ENCODE peak calls at places on chromosomes 5 and 9, in four cellular contexts. V, E, R and Y are unnamed samples.

GRCh38 chr9:120392711-120393110 is 187.3 kb downstream of the CDK5RAP2 start:
- DNase-seq in V (no peak), E (no peak), R (no peak), Y (no peak)

GRCh38 chr9:128992995-128993394 is 35.1 kb downstream of the SH3GLB2 start:
- DNase-seq in V (no peak), E (no peak), R (peak), Y (no peak)

GRCh38 chr9:70945301-70945700 is 176.1 kb downstream of the TRPM3 start:
- DNase-seq in V (no peak), E (no peak), R (no peak), Y (no peak)

GRCh38 chr9:127693697-127694096 is 13.1 kb upstream of the CFAP157 start:
- DNase-seq in V (no peak), E (no peak), R (no peak), Y (no peak)

GRCh38 chr5:111072949-111073682 is 1.6 kb downstream of the TSLP start:
- DNase-seq in V (peak), E (no peak), R (peak), Y (peak)

GRCh38 chr9:120970249-120970648 is 43.7 kb upstream of the TRAF1 start:
- DNase-seq in V (no peak), E (no peak), R (no peak), Y (peak)

GRCh38 chr5:72814864-72815263 is 1.6 kb upstream of the TNPO1 start:
- DNase-seq in V (no peak), E (no peak), R (no peak), Y (no peak)

GRCh38 chr9:93949694-93950449 is 5.3 kb downstream of the BARX1 start:
- DNase-seq in V (no peak), E (no peak), R (no peak), Y (no peak)

GRCh38 chr5:160134332-160134731 is 15.1 kb upstream of the PWWP2A start:
- DNase-seq in V (no peak), E (no peak), R (no peak), Y (no peak)

GRCh38 chr9:108775901-108776306 is 79.9 kb downstream of the ACTL7B start:
- DNase-seq in V (no peak), E (no peak), R (no peak), Y (no peak)

GRCh38 chr5:179819296-179820126 is 1.2 kb upstream of the SQSTM1 start:
- DNase-seq in V (peak), E (no peak), R (peak), Y (no peak)

GRCh38 chr5:90802695-90803317 is 244.2 kb downstream of the ADGRV1 start:
- DNase-seq in V (no peak), E (no peak), R (peak), Y (no peak)

GRCh38 chr9:35102465-35102768 is 514 bp downstream of the STOML2 start:
- DNase-seq in V (peak), E (no peak), R (no peak), Y (no peak)

GRCh38 chr9:107952773-107953172 is 463.2 kb upstream of the KLF4 start:
- DNase-seq in V (no peak), E (no peak), R (no peak), Y (no peak)

GRCh38 chr9:72800326-72800994 is 152.4 kb downstream of the ALDH1A1 start:
- DNase-seq in V (no peak), E (no peak), R (no peak), Y (no peak)

GRCh38 chr9:136010615-136011341 is 49.6 kb upstream of the UBAC1 start:
- DNase-seq in V (peak), E (no peak), R (no peak), Y (no peak)

GRCh38 chr9:69357030-69357853 is 32.2 kb downstream of the ENTREP1 start:
- DNase-seq in V (no peak), E (no peak), R (no peak), Y (no peak)
- H3K27ac ChIP-seq in V (no peak), E (no peak), R (no peak), Y (peak)

GRCh38 chr5:176537608-176538504 is 654 bp upstream of the RNF44 start:
- DNase-seq in V (peak), E (peak), R (peak), Y (peak)
- TF ChIP-seq POLR2AphosphoS5 in V (peak), E (peak), R (no peak), Y (peak)

GRCh38 chr5:116864157-116864837 is 289.7 kb upstream of the SEMA6A start:
- DNase-seq in V (no peak), E (peak), R (no peak), Y (no peak)
- H3K4me3 ChIP-seq in V (no peak), E (no peak), R (no peak), Y (no peak)

GRCh38 chr5:96053063-96053735 is 91.5 kb upstream of the ELL2 start:
- DNase-seq in V (no peak), E (no peak), R (no peak), Y (no peak)

GRCh38 chr5:96051401-96051830 is 89.8 kb upstream of the ELL2 start:
- DNase-seq in V (no peak), E (no peak), R (no peak), Y (no peak)

GRCh38 chr5:96058084-96058483 is 96.4 kb upstream of the ELL2 start:
- DNase-seq in V (no peak), E (no peak), R (no peak), Y (no peak)

GRCh38 chr5:96052374-96052773 is 90.7 kb upstream of the ELL2 start:
- DNase-seq in V (no peak), E (no peak), R (no peak), Y (no peak)

DNA sequence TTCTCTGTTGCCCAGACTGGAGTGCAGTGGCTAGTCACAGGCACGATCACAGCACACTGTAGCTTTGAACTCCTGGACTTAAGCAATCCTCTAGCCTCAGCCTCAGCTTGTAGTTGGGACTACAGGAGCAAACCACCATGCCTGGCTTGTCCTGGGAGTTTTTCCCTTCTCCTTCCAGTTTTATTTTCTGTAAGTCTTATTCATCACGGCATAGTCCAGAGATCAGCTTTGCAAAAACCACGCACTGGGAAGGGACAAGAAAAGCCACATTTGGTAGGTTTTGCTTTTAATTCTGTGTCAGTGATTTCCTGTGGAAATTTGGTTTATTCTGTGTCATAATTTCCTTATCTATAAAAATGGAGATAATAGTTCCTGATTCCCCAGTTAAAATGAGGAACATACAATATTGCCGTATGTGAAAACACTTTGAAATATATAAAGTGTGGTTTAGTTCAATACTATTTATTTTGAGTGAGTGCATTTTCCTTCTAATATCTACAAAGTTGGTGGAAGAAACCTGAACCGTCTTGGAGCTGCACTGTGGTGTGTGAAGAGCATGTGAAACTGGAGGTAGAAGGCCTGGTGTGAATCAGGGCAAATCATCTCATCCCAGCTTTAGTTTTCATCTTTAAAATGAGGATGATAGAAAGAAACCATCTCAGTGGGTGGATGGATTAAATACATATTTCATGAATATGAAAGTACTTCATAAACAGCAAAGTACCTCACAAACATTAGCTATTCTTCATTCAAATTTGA is 92.8 kb upstream of the ELL2 start:
- DNase-seq in V (no peak), E (no peak), R (no peak), Y (no peak)
- H3K27ac ChIP-seq in V (no peak), E (no peak), R (no peak), Y (no peak)

DNA sequence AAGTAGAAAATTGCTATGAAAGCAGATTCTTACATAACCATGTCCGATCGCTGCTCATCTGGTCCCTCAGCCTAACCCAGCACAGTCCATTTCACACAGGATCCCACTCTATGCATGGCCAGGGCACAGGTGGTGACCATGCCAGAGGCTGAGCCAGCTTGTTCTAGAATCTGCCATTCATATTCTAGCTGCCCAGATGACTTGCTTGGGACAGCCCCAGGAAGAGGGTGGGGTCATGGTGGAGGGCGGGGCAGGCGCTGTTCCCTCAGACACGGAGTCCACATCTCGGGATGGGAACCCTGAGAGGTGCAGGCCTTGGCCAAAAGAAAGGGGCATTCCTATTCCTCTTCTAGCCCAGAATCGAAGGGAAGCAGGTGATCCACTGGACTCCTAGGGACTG is 275.2 kb upstream of the IRX2 start:
- DNase-seq in V (no peak), E (no peak), R (no peak), Y (no peak)
- TF ChIP-seq POLR2AphosphoS5 in V (no peak), E (no peak), R (no peak), Y (no peak)

GRCh38 chr5:1723476-1723875 is 76.2 kb downstream of the MRPL36 start:
- DNase-seq in V (no peak), E (no peak), R (no peak), Y (no peak)

GRCh38 chr5:1725641-1726468 is 73.8 kb downstream of the MRPL36 start:
- DNase-seq in V (no peak), E (no peak), R (no peak), Y (no peak)

GRCh38 chr5:1723957-1724821 is 75.4 kb downstream of the MRPL36 start:
- DNase-seq in V (no peak), E (no peak), R (no peak), Y (no peak)

GRCh38 chr5:1726469-1726865 is 73.2 kb downstream of the MRPL36 start:
- DNase-seq in V (no peak), E (no peak), R (no peak), Y (no peak)

GRCh38 chr5:1724822-1725602 is 74.6 kb downstream of the MRPL36 start:
- DNase-seq in V (no peak), E (no peak), R (no peak), Y (no peak)
- H3K4me3 ChIP-seq in V (no peak), E (peak), R (no peak), Y (no peak)